ENCODE peak calls at places on chromosomes 7 and 10, in ten cellular contexts. One of them, this sample, is unnamed.

GRCh38 chr7:66629659-66630058 is 978 bp downstream of the KCTD7 start:
- DNase-seq in HCT116: no peak
- DNase-seq in sigmoid colon: no peak
- DNase-seq in adrenal gland: no peak
- DNase-seq in Peyer's patch: no peak
- DNase-seq in H1: no peak
- DNase-seq in uterus: no peak
- DNase-seq in tibial nerve: no peak
- DNase-seq in breast epithelium: no peak
- DNase-seq in endothelial cell of umbilical vein: no peak
- DNase-seq in this sample: no peak

GRCh38 chr7:66088861-66089838 is 13.5 kb downstream of the ASL start:
- DNase-seq in tibial nerve: no peak
- DNase-seq in HCT116: no peak
- DNase-seq in endothelial cell of umbilical vein: no peak
- DNase-seq in Peyer's patch: no peak
- DNase-seq in adrenal gland: no peak
- DNase-seq in uterus: no peak
- DNase-seq in breast epithelium: no peak
- DNase-seq in sigmoid colon: no peak
- DNase-seq in H1: no peak
- DNase-seq in this sample: no peak

GRCh38 chr7:95469850-95470249 is 15.9 kb upstream of the ASB4 start:
- DNase-seq in tibial nerve: no peak
- DNase-seq in sigmoid colon: no peak
- DNase-seq in endothelial cell of umbilical vein: no peak
- DNase-seq in Peyer's patch: no peak
- DNase-seq in H1: no peak
- DNase-seq in uterus: no peak
- DNase-seq in HCT116: no peak
- DNase-seq in adrenal gland: no peak
- DNase-seq in breast epithelium: no peak
- DNase-seq in this sample: no peak

GRCh38 chr10:98560585-98560984 is 113.8 kb upstream of the HPS1 start:
- DNase-seq in HCT116: no peak
- DNase-seq in H1: no peak
- DNase-seq in endothelial cell of umbilical vein: no peak
- DNase-seq in uterus: no peak
- DNase-seq in tibial nerve: no peak
- DNase-seq in adrenal gland: no peak
- DNase-seq in Peyer's patch: no peak
- DNase-seq in breast epithelium: no peak
- DNase-seq in sigmoid colon: no peak
- DNase-seq in this sample: no peak

GRCh38 chr7:46015107-46015868 is 94.2 kb upstream of the IGFBP3 start:
- DNase-seq in tibial nerve: no peak
- DNase-seq in adrenal gland: peak; percentile 22
- DNase-seq in HCT116: no peak
- DNase-seq in sigmoid colon: no peak
- DNase-seq in uterus: no peak
- DNase-seq in H1: peak; percentile 75
- DNase-seq in Peyer's patch: peak; percentile 52
- DNase-seq in breast epithelium: no peak
- DNase-seq in endothelial cell of umbilical vein: no peak
- DNase-seq in this sample: no peak

GRCh38 chr7:583410-584121 is 63.9 kb upstream of the PDGFA start:
- DNase-seq in H1: no peak
- DNase-seq in sigmoid colon: no peak
- DNase-seq in HCT116: no peak
- DNase-seq in breast epithelium: no peak
- DNase-seq in adrenal gland: no peak
- DNase-seq in Peyer's patch: no peak
- DNase-seq in uterus: no peak
- DNase-seq in endothelial cell of umbilical vein: no peak
- DNase-seq in tibial nerve: no peak
- DNase-seq in this sample: no peak

GRCh38 chr7:11985971-11986370 is 154.0 kb upstream of the THSD7A start:
- DNase-seq in uterus: no peak
- DNase-seq in endothelial cell of umbilical vein: no peak
- DNase-seq in H1: no peak
- DNase-seq in breast epithelium: no peak
- DNase-seq in tibial nerve: no peak
- DNase-seq in Peyer's patch: no peak
- DNase-seq in adrenal gland: no peak
- DNase-seq in sigmoid colon: no peak
- DNase-seq in HCT116: no peak
- DNase-seq in this sample: no peak

GRCh38 chr7:1531979-1532455 is 1.5 kb downstream of the MAFK start:
- DNase-seq in Peyer's patch: no peak
- DNase-seq in sigmoid colon: peak; percentile 74
- DNase-seq in endothelial cell of umbilical vein: no peak
- DNase-seq in uterus: no peak
- DNase-seq in HCT116: no peak
- DNase-seq in breast epithelium: no peak
- DNase-seq in adrenal gland: peak; percentile 60
- DNase-seq in H1: no peak
- DNase-seq in tibial nerve: peak; percentile 23
- DNase-seq in this sample: no peak

GRCh38 chr10:74730246-74730645 is 96.2 kb upstream of the KAT6B start:
- DNase-seq in breast epithelium: no peak
- DNase-seq in HCT116: no peak
- DNase-seq in Peyer's patch: no peak
- DNase-seq in uterus: no peak
- DNase-seq in sigmoid colon: no peak
- DNase-seq in endothelial cell of umbilical vein: no peak
- DNase-seq in tibial nerve: no peak
- DNase-seq in H1: peak; percentile 56
- DNase-seq in adrenal gland: no peak
- DNase-seq in this sample: no peak

GRCh38 chr7:20343954-20344353 is 13.3 kb downstream of the ITGB8 start:
- DNase-seq in breast epithelium: no peak
- DNase-seq in HCT116: no peak
- DNase-seq in H1: no peak
- DNase-seq in uterus: no peak
- DNase-seq in tibial nerve: no peak
- DNase-seq in endothelial cell of umbilical vein: no peak
- DNase-seq in adrenal gland: no peak
- DNase-seq in Peyer's patch: no peak
- DNase-seq in sigmoid colon: no peak
- DNase-seq in this sample: no peak

GRCh38 chr7:44279731-44280505 is 45.5 kb downstream of the CAMK2B start:
- DNase-seq in uterus: peak; percentile 5
- DNase-seq in H1: no peak
- DNase-seq in sigmoid colon: peak; percentile 38
- DNase-seq in Peyer's patch: peak; percentile 15
- DNase-seq in tibial nerve: no peak
- DNase-seq in HCT116: no peak
- DNase-seq in endothelial cell of umbilical vein: no peak
- DNase-seq in breast epithelium: peak; percentile 22
- DNase-seq in adrenal gland: no peak
- DNase-seq in this sample: no peak

GRCh38 chr10:34681933-34682332 is 133.2 kb downstream of the PARD3 start:
- DNase-seq in adrenal gland: no peak
- DNase-seq in sigmoid colon: no peak
- DNase-seq in breast epithelium: no peak
- DNase-seq in endothelial cell of umbilical vein: no peak
- DNase-seq in uterus: no peak
- DNase-seq in H1: no peak
- DNase-seq in HCT116: no peak
- DNase-seq in Peyer's patch: no peak
- DNase-seq in tibial nerve: no peak
- DNase-seq in this sample: no peak

GRCh38 chr10:77075916-77076315 is 561.7 kb downstream of the KCNMA1 start:
- DNase-seq in tibial nerve: no peak
- DNase-seq in Peyer's patch: no peak
- DNase-seq in endothelial cell of umbilical vein: no peak
- DNase-seq in H1: no peak
- DNase-seq in sigmoid colon: no peak
- DNase-seq in adrenal gland: no peak
- DNase-seq in breast epithelium: no peak
- DNase-seq in uterus: no peak
- DNase-seq in HCT116: no peak
- DNase-seq in this sample: no peak

GRCh38 chr7:100572281-100572948 is 1.3 kb downstream of the SAP25 start:
- DNase-seq in sigmoid colon: no peak
- DNase-seq in H1: no peak
- DNase-seq in HCT116: no peak
- DNase-seq in breast epithelium: no peak
- DNase-seq in adrenal gland: no peak
- DNase-seq in Peyer's patch: no peak
- DNase-seq in tibial nerve: no peak
- DNase-seq in uterus: no peak
- DNase-seq in endothelial cell of umbilical vein: no peak
- DNase-seq in this sample: no peak

DNA sequence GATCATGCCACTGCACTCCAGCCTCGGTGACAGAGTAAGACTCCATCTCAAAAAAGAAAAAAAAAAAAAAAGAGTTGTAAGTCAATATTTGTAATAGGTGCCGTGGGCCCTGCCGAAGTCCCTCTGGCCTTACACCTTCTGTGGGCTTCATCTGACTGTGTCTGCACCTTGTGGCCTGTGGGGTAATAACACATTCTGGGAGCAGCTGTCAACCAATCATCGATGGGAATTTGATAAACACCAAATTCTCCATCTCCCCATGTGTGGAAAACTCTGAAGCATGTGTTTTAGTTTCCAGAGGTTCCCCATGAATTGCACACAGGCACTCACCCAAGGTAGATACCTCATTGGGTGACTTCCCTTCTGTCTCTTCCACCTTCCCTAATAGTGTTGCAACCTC is 10.8 kb downstream of the ZNF394 start:
- DNase-seq in endothelial cell of umbilical vein: no peak
- DNase-seq in sigmoid colon: peak; percentile 48
- DNase-seq in HCT116: no peak
- DNase-seq in Peyer's patch: no peak
- DNase-seq in H1: no peak
- DNase-seq in tibial nerve: no peak
- DNase-seq in uterus: no peak
- DNase-seq in adrenal gland: no peak
- DNase-seq in breast epithelium: no peak
- DNase-seq in this sample: no peak
- TF ChIP-seq POLR2A in endothelial cell of umbilical vein: no peak
- TF ChIP-seq POLR2A in sigmoid colon: no peak
- TF ChIP-seq POLR2A in HCT116: no peak
- TF ChIP-seq POLR2A in Peyer's patch: no peak
- TF ChIP-seq POLR2A in H1: no peak
- TF ChIP-seq POLR2A in tibial nerve: no peak
- TF ChIP-seq POLR2A in uterus: no peak
- TF ChIP-seq POLR2A in adrenal gland: no peak
- TF ChIP-seq POLR2A in breast epithelium: no peak
- TF ChIP-seq POLR2A in this sample: no peak

DNA sequence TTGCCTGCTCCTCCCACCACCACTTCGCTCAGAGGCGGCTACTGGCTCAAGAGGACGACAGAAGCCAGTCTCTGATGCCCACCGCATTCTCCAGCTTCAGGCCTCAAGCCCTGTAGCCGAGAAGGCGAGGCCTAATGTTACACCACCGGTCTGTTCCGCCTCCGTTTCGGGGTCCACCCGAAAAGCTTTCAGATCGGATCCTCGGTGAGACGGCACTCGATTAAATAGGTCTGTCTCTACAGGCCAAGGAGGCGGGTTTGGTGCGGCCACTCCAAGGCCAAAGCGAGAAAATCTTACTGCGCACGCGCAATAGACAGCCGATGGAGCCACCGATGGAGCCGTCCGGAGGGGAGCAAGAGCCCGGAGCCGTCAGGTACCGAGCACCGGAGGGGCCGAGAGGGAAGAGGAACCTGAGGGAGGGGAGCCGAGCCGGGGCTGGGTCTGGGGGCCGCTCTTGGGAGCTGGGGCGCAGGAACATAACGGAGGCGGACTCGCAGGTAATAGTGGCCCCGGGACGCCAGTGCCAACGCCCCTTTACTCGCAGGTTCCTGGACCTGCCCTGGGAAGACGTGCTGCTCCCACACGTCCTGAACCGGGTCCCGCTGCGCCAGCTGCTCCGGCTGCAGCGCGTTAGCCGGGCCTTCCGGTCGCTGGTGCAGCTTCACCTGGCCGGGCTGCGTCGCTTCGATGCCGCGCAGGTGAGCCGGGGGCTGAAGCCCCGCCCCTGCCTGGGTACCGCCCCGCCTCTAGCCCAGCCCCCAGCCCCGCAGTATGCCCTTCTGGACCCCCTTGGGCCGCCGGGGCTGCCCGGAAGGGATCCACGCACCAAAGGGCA is at the start of gene FBXL15:
- DNase-seq in H1: peak; percentile 90
- DNase-seq in adrenal gland: peak; percentile 96
- DNase-seq in tibial nerve: peak; percentile 98
- DNase-seq in Peyer's patch: peak; percentile 96
- DNase-seq in breast epithelium: peak; percentile 98
- DNase-seq in uterus: peak; percentile 95
- DNase-seq in sigmoid colon: peak; percentile 99
- DNase-seq in endothelial cell of umbilical vein: peak; percentile 96
- DNase-seq in HCT116: peak; percentile 99
- DNase-seq in this sample: peak; percentile 94
- TF ChIP-seq POLR2A in H1: no peak
- TF ChIP-seq POLR2A in adrenal gland: peak; percentile 61
- TF ChIP-seq POLR2A in tibial nerve: no peak
- TF ChIP-seq POLR2A in Peyer's patch: peak; percentile 48
- TF ChIP-seq POLR2A in breast epithelium: no peak
- TF ChIP-seq POLR2A in uterus: peak; percentile 21
- TF ChIP-seq POLR2A in sigmoid colon: no peak
- TF ChIP-seq POLR2A in endothelial cell of umbilical vein: peak; percentile 27
- TF ChIP-seq POLR2A in HCT116: peak; percentile 20
- TF ChIP-seq POLR2A in this sample: peak; percentile 40

DNA sequence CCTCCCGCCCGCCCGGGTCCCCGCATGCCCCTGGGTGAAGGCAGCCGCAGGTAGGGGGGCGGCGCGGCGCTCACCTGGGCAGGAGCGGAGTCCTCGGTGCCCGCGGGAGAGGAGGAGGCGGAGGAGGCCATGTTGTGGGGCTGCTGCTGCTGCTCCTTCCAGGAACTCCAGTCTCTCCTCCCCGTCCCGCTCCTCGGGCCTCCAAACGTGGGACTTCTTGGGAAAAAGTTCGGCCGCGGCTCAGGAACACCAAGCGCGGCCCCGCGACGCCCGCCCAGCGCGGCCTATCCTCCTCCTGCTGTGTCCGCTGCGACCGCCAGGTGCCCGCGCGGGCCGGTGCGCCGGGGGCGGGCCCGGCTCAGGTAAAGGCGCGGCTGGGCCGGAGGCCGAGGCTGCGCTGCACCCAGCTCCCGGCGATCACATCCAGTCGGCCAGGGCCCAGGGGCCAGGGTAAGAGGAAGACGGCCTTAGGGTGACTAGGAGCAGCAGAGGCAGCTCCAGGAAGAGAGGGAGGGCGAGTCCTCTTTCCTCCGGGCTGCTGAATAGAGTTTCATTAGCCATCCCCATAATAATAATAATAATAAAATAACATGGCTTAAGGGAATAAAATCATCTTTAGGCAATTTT is 45.0 kb upstream of the CDK1 start:
- DNase-seq in Peyer's patch: peak; percentile 83
- DNase-seq in adrenal gland: peak; percentile 23
- DNase-seq in uterus: peak; percentile 22
- DNase-seq in sigmoid colon: no peak
- DNase-seq in tibial nerve: no peak
- DNase-seq in H1: no peak
- DNase-seq in breast epithelium: peak; percentile 59
- DNase-seq in endothelial cell of umbilical vein: no peak
- DNase-seq in HCT116: peak; percentile 39
- DNase-seq in this sample: no peak
- TF ChIP-seq POLR2A in Peyer's patch: peak; percentile 62
- TF ChIP-seq POLR2A in adrenal gland: no peak
- TF ChIP-seq POLR2A in uterus: no peak
- TF ChIP-seq POLR2A in sigmoid colon: no peak
- TF ChIP-seq POLR2A in tibial nerve: no peak
- TF ChIP-seq POLR2A in H1: no peak
- TF ChIP-seq POLR2A in breast epithelium: no peak
- TF ChIP-seq POLR2A in endothelial cell of umbilical vein: no peak
- TF ChIP-seq POLR2A in HCT116: no peak
- TF ChIP-seq POLR2A in this sample: no peak

GRCh38 chr7:28093617-28094232 is 86.9 kb downstream of the JAZF1 start:
- DNase-seq in endothelial cell of umbilical vein: peak; percentile 67
- DNase-seq in HCT116: peak; percentile 50
- DNase-seq in Peyer's patch: peak; percentile 55
- DNase-seq in tibial nerve: peak; percentile 83
- DNase-seq in uterus: peak; percentile 75
- DNase-seq in sigmoid colon: peak; percentile 93
- DNase-seq in adrenal gland: peak; percentile 82
- DNase-seq in H1: peak; percentile 67
- DNase-seq in breast epithelium: no peak
- DNase-seq in this sample: peak; percentile 69
- TF ChIP-seq POLR2A in endothelial cell of umbilical vein: no peak
- TF ChIP-seq POLR2A in HCT116: no peak
- TF ChIP-seq POLR2A in Peyer's patch: no peak
- TF ChIP-seq POLR2A in tibial nerve: no peak
- TF ChIP-seq POLR2A in uterus: no peak
- TF ChIP-seq POLR2A in sigmoid colon: no peak
- TF ChIP-seq POLR2A in adrenal gland: no peak
- TF ChIP-seq POLR2A in H1: no peak
- TF ChIP-seq POLR2A in breast epithelium: no peak
- TF ChIP-seq POLR2A in this sample: no peak